ENCODE peak calls at places on chromosomes 6 and 20, in seven cellular contexts. O is prostate gland, V is adrenal gland, R is GM12878, I is PC-9, U is stomach, S is uterus. D is an unnamed sample.

GRCh38 chr6:166855416-166855815 is 100.9 kb downstream of the RNASET2 start:
- DNase-seq in O (no peak), V (no peak), R (no peak), I (no peak), U (no peak), S (no peak), D (no peak)

GRCh38 chr20:54320148-54320607 is 112.3 kb downstream of the PFDN4 start:
- DNase-seq in O (no peak), V (no peak), R (no peak), I (no peak), U (no peak), S (no peak), D (no peak)

GRCh38 chr6:107670792-107671199 is 153.3 kb downstream of the SCML4 start:
- DNase-seq in O (no peak), V (peak; percentile 83), R (peak; percentile 66), I (no peak), U (no peak), S (peak; percentile 39), D (no peak)

GRCh38 chr6:24359640-24360454 is 2.0 kb upstream of the DCDC2 start:
- DNase-seq in O (peak; percentile 39), V (peak; percentile 78), R (peak; percentile 28), I (peak; percentile 89), U (peak; percentile 72), S (peak; percentile 38), D (peak; percentile 77)

GRCh38 chr6:31935829-31936228 is 8.3 kb downstream of the C2 start:
- DNase-seq in O (no peak), V (no peak), R (no peak), I (no peak), U (no peak), S (no peak), D (no peak)

GRCh38 chr20:38418509-38419204 is 16.5 kb downstream of the SNHG17 start:
- DNase-seq in O (no peak), V (peak; percentile 63), R (no peak), I (no peak), U (peak; percentile 35), S (no peak), D (no peak)

GRCh38 chr6:143279385-143279784 is 171.1 kb downstream of the ADAT2 start:
- DNase-seq in O (no peak), V (peak; percentile 30), R (no peak), I (peak; percentile 10), U (no peak), S (no peak), D (no peak)

GRCh38 chr20:45842169-45842812 is 8.7 kb downstream of the SNX21 start:
- DNase-seq in O (peak; percentile 33), V (peak; percentile 62), R (peak; percentile 33), I (no peak), U (no peak), S (peak; percentile 76), D (no peak)

GRCh38 chr6:122151768-122152167 is 247.7 kb upstream of the HSF2 start:
- DNase-seq in O (no peak), V (no peak), R (no peak), I (no peak), U (no peak), S (no peak), D (no peak)

GRCh38 chr6:16184129-16184528 is 54.3 kb upstream of the GMPR start:
- DNase-seq in O (no peak), V (peak; percentile 67), R (peak; percentile 45), I (peak; percentile 12), U (peak; percentile 69), S (no peak), D (no peak)

GRCh38 chr6:42693725-42694323 is 28.6 kb downstream of the PRPH2 start:
- DNase-seq in O (no peak), V (no peak), R (no peak), I (no peak), U (no peak), S (no peak), D (no peak)

GRCh38 chr20:22805970-22806369 is 221.6 kb upstream of the FOXA2 start:
- DNase-seq in O (no peak), V (no peak), R (no peak), I (no peak), U (no peak), S (no peak), D (no peak)

GRCh38 chr20:62321521-62321948 is 18.7 kb downstream of the ADRM1 start:
- DNase-seq in O (no peak), V (no peak), R (no peak), I (peak; percentile 51), U (no peak), S (no peak), D (no peak)

GRCh38 chr20:38303908-38304379 is at the start of gene BPI:
- DNase-seq in O (no peak), V (peak; percentile 45), R (no peak), I (no peak), U (peak; percentile 33), S (no peak), D (no peak)

GRCh38 chr20:41141153-41141815 is 3.9 kb downstream of the PLCG1 start:
- DNase-seq in O (no peak), V (peak; percentile 39), R (no peak), I (no peak), U (no peak), S (peak; percentile 66), D (no peak)

GRCh38 chr6:158242071-158242606 is 70.1 kb upstream of the TULP4 start:
- DNase-seq in O (no peak), V (no peak), R (no peak), I (no peak), U (no peak), S (no peak), D (no peak)

GRCh38 chr6:56671651-56672461 is 29.2 kb upstream of the DST start:
- DNase-seq in O (no peak), V (peak; percentile 65), R (no peak), I (no peak), U (no peak), S (no peak), D (peak; percentile 72)

GRCh38 chr20:1242530-1242929 is 16.7 kb downstream of the RAD21L1 start:
- DNase-seq in O (no peak), V (no peak), R (no peak), I (no peak), U (no peak), S (no peak), D (no peak)

GRCh38 chr6:3940703-3941102 is 91.5 kb downstream of the FAM50B start:
- DNase-seq in O (no peak), V (no peak), R (no peak), I (no peak), U (no peak), S (no peak), D (no peak)
- TF ChIP-seq CTCF in O (no peak), V (no peak), R (no peak), I (no peak), U (no peak), S (no peak), D (no peak)

DNA sequence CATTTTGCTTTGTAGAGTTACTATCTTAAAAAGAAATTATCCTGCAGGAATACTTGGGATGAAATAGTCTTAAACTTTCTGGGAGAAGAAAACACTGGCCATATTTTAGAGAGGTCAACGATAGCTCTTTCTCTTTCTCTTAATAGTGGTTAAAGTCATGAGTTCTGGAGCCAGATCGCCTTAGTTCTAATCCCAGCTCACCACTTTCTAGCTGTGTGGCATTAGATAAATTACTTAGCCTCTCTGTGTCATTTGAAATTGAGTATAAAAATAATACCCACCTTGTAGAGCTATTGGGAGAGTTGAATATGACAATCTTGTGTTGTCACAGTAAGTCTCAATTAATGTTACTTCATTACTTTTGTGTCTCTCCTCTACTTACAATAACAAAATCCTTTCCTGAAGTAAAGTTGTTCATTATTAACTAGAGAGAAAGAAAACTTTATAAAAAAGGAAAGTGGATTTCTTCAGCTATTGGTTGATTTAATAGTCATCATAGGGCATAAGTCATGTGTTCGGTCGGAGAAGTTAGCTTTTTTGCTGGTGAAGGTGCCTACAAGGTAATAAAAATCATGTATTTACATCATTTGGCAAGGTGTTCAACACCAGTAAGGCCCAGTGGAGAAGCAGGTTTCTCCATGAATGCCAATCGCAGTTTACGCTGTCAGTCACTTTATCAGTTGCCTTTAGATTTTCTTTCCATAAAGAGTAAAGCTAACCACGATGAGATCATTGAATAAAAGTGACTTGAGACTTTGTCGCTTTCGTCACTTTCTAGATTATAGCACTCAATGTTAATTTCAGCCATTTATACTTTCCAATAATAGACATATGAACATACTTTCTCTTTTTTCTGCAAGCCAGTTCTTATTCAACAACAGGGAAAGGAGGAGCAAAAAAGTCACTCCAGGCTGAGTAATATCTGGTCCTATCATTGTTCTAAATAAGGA is 2.0 kb downstream of the NEDD9 start:
- DNase-seq in O (no peak), V (no peak), R (no peak), I (no peak), U (no peak), S (no peak), D (no peak)
- H3K4me3 ChIP-seq in O (peak overlapping the region; percentile 53), V (no peak overlapping the region), R (peak overlapping the region; percentile 84), I (peak overlapping the region; percentile 81), U (peak overlapping the region; percentile 58), S (peak overlapping the region; percentile 62), D (peak overlapping the region; percentile 89)

GRCh38 chr6:44064089-44064947 is 62.9 kb downstream of the MRPL14 start:
- DNase-seq in O (no peak), V (peak; percentile 95), R (no peak), I (peak; percentile 71), U (peak; percentile 47), S (peak; percentile 80), D (peak; percentile 86)
- H3K27ac ChIP-seq in O (no peak overlapping the region), V (peak overlapping the region; percentile 34), R (no peak overlapping the region), I (peak overlapping the region; percentile 60), U (peak overlapping the region; percentile 65), S (peak overlapping the region; percentile 87), D (peak overlapping the region; percentile 45)

GRCh38 chr20:58628491-58629212 is 22.4 kb upstream of the STX16 start:
- DNase-seq in O (no peak), V (no peak), R (no peak), I (no peak), U (no peak), S (no peak), D (no peak)
- TF ChIP-seq CTCF in O (no peak), V (no peak), R (no peak), I (no peak), U (no peak), S (no peak), D (no peak)

D was measured in coronary artery.